ENCODE peak calls at places on chromosomes 4 and X, in six cellular contexts. A, D, L, Q, I and K are unnamed samples.
A peak's percentile ranks its signal among the peaks of the same experiment; 100 is the strongest.

GRCh38 chr4:113893546-113893945 is 85.9 kb downstream of the ARSJ start:
- DNase-seq in A (no peak), D (no peak), L (no peak), Q (no peak), I (no peak), K (peak; percentile 37)

GRCh38 chr4:86720508-86721068 is 126.5 kb downstream of the PTPN13 start:
- DNase-seq in A (no peak), D (no peak), L (no peak), Q (no peak), I (peak; percentile 51), K (peak; percentile 33)

GRCh38 chrX:48854898-48855297 is 19.5 kb upstream of the PCSK1N start:
- DNase-seq in A (no peak), D (no peak), L (no peak), Q (no peak), I (no peak), K (peak; percentile 3)

GRCh38 chr4:181688886-181689285 is 554.3 kb upstream of the TENM3 start:
- DNase-seq in A (no peak), D (no peak), L (no peak), Q (no peak), I (peak; percentile 64), K (no peak)

GRCh38 chrX:69126642-69127041 is 38.6 kb downstream of the PJA1 start:
- DNase-seq in A (no peak), D (no peak), L (no peak), Q (no peak), I (no peak), K (no peak)

GRCh38 chr4:57158221-57158620 is 48.0 kb upstream of the IGFBP7 start:
- DNase-seq in A (no peak), D (no peak), L (no peak), Q (no peak), I (no peak), K (peak; percentile 31)

GRCh38 chr4:88012652-88013051 is 5.2 kb downstream of the PKD2 start:
- DNase-seq in A (no peak), D (no peak), L (no peak), Q (no peak), I (no peak), K (no peak)

GRCh38 chrX:105820247-105820646 is 2.1 kb upstream of the NRK start:
- DNase-seq in A (no peak), D (no peak), L (no peak), Q (no peak), I (no peak), K (no peak)

GRCh38 chr4:19944806-19945205 is 306.9 kb upstream of the SLIT2 start:
- DNase-seq in A (no peak), D (no peak), L (no peak), Q (no peak), I (no peak), K (no peak)

GRCh38 chrX:33194289-33194688 is 17.1 kb downstream of the DMD start:
- DNase-seq in A (no peak), D (no peak), L (no peak), Q (no peak), I (no peak), K (no peak)

GRCh38 chr4:173917255-173917960 is 366.1 kb downstream of the FBXO8 start:
- DNase-seq in A (no peak), D (no peak), L (peak; percentile 5), Q (no peak), I (peak; percentile 73), K (peak; percentile 78)

GRCh38 chr4:4595252-4595651 is 53.4 kb upstream of the STX18 start:
- DNase-seq in A (no peak), D (no peak), L (no peak), Q (no peak), I (no peak), K (no peak)

GRCh38 chr4:56650259-56651070 is 30.6 kb downstream of the HOPX start:
- DNase-seq in A (no peak), D (no peak), L (no peak), Q (no peak), I (no peak), K (no peak)

DNA sequence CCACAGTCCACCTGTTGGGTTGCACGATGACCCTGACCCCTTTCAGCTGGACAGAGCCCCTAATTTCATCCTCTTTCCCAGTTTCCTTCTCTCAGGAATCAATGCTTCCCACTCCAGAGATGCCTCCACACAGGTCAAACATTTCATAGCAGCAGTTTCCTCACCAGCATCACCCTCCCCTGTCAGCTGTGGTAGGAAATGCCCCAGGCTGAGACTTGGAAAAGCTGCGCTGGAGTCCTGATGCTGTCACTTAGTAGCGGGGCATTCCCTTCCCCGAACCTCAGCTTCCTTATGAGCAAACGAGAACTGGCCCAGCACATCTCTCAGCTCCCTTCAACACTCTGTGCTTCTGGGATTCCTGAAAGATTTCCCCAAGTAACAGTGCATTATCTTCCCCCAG is 2.6 kb downstream of the GJB1 start:
- DNase-seq in A (no peak), D (no peak), L (no peak), Q (no peak), I (no peak), K (no peak)
- H3K4me3 ChIP-seq in A (no peak overlapping the region), D (no peak overlapping the region), L (no peak overlapping the region), Q (no peak overlapping the region), I (no peak overlapping the region), K (no peak overlapping the region)

DNA sequence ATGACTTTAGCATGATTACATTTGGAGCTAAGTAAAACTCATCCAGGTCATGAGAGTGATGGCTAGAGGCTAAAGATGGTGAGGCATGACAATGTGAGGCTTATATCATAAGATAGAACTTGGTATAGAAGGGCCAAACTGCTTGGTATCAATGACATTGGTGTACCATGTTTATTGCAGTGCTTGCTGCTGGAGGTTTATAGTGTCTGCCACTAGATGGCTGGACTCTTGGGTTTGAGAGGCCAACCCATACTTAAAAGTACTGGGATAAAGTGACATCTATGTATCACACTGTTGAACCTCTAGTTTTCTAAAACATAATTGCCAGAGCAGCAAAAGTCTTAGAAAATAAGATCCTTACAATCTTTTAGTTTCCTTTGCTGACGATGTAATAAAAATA is 83.0 kb upstream of the TACR3 start:
- DNase-seq in A (no peak), D (no peak), L (no peak), Q (no peak), I (no peak), K (no peak)
- TF ChIP-seq CTCF in A (no peak), D (no peak), L (no peak), Q (no peak), I (no peak), K (no peak)

GRCh38 chrX:125202486-125203378 is 116.9 kb upstream of the TEX13C start:
- DNase-seq in A (no peak), D (no peak), L (peak; percentile 1), Q (no peak), I (no peak), K (no peak)

GRCh38 chrX:125205084-125205917 is 114.4 kb upstream of the TEX13C start:
- DNase-seq in A (peak; percentile 37), D (peak; percentile 57), L (peak; percentile 64), Q (no peak), I (no peak), K (peak; percentile 9)

GRCh38 chrX:125205918-125206665 is 113.6 kb upstream of the TEX13C start:
- DNase-seq in A (no peak), D (no peak), L (peak; percentile 2), Q (no peak), I (no peak), K (no peak)

GRCh38 chrX:125203737-125204578 is 115.7 kb upstream of the TEX13C start:
- DNase-seq in A (no peak), D (no peak), L (peak; percentile 8), Q (no peak), I (no peak), K (no peak)

DNA sequence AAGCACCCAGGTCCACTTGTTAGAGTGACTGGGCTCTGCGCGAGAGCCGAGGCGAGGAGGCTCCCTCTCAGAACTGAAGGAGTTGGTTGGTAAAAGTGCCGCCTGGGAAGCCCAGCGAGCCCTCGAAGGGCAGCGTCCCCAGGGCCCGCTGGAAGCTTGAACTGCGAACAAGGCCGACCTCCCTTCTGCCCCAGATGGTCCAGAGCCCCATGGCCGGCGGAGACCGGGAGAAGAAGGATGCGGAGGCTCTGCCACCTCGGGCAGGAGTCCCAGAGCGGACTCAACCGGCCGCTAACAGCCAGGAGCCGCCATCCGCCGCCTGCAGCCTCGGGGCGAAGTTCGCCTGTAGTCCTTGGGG is 116.3 kb upstream of the TEX13C start:
- DNase-seq in A (no peak), D (no peak), L (no peak), Q (no peak), I (no peak), K (no peak)
- H3K4me3 ChIP-seq in A (peak overlapping the region; percentile 35), D (peak overlapping the region; percentile 44), L (no peak overlapping the region), Q (peak overlapping the region; percentile 33), I (no peak overlapping the region), K (no peak overlapping the region)

GRCh38 chr4:146343199-146343598 is 128.9 kb downstream of the REELD1 start:
- DNase-seq in A (no peak), D (no peak), L (no peak), Q (no peak), I (no peak), K (no peak)

GRCh38 chr4:146342600-146343192 is 128.4 kb downstream of the REELD1 start:
- DNase-seq in A (no peak), D (no peak), L (peak; percentile 31), Q (no peak), I (peak; percentile 13), K (peak; percentile 66)

GRCh38 chr4:146338512-146338911 is 124.2 kb downstream of the REELD1 start:
- DNase-seq in A (no peak), D (no peak), L (no peak), Q (no peak), I (no peak), K (peak; percentile 31)

GRCh38 chr4:146343776-146344175 is 129.4 kb downstream of the REELD1 start:
- DNase-seq in A (no peak), D (no peak), L (no peak), Q (no peak), I (no peak), K (no peak)

DNA sequence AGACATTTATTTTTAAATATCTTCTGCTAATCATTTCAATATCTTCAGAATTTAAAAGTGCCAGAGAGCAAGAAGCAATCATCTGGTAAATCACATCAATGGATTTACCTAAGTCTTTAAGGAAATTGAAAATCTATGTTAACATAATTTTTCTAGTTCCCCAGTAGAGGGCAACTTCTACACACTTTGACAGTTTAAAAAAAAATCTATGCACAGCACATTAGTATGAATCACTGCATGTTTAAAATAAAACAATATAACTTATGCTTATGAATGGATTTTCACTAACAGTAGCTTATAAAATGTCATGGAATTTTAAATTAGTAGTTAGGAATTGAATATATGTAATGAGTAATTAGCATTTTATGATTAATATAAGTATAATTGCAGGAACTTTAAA is 126.5 kb downstream of the REELD1 start:
- DNase-seq in A (no peak), D (no peak), L (no peak), Q (no peak), I (peak; percentile 23), K (peak; percentile 46)
- TF ChIP-seq CTCF in A (no peak), D (peak; percentile 51), L (no peak), Q (no peak), I (peak; percentile 39), K (peak; percentile 35)

GRCh38 chr4:141635726-141636076 is 682 bp upstream of the IL15 start:
- DNase-seq in A (no peak), D (no peak), L (no peak), Q (no peak), I (no peak), K (no peak)
- H3K4me3 ChIP-seq in A (peak overlapping the region; percentile 77), D (peak overlapping the region; percentile 72), L (no peak overlapping the region), Q (peak overlapping the region; percentile 89), I (peak overlapping the region; percentile 91), K (peak overlapping the region; percentile 82)

GRCh38 chrX:14344172-14344940 is 185.0 kb upstream of the GLRA2 start:
- DNase-seq in A (no peak), D (no peak), L (no peak), Q (no peak), I (no peak), K (no peak)
- TF ChIP-seq CTCF in A (no peak), D (no peak), L (no peak), Q (no peak), I (no peak), K (no peak)